ENCODE peak calls at places on chromosomes 7 and 10, in ten cellular contexts. S is WERI-Rb-1, Y is lower lobe of right lung, J is fibroblast of lung, K is ovary, F is heart right ventricle, N is OCI-LY7, H is esophagus squamous epithelium, G is A549, O is left ventricle myocardium inferior. W is an unnamed sample.

GRCh38 chr10:101014230-101014884 is 14.7 kb downstream of the LZTS2 start:
- DNase-seq in S (peak; percentile 88), Y (peak; percentile 86), J (peak; percentile 48), K (peak; percentile 85), F (peak; percentile 90), N (peak; percentile 65), H (no peak), G (peak; percentile 82), O (peak; percentile 86), W (peak; percentile 73)

GRCh38 chr7:37943905-37944736 is 23.7 kb downstream of the EPDR1 start:
- DNase-seq in S (no peak), Y (no peak), J (peak; percentile 24), K (peak; percentile 39), F (no peak), N (no peak), H (no peak), G (no peak), O (no peak), W (no peak)

GRCh38 chr10:49166804-49167628 is 21.2 kb downstream of the TMEM273 start:
- DNase-seq in S (no peak), Y (no peak), J (no peak), K (no peak), F (no peak), N (no peak), H (no peak), G (no peak), O (no peak), W (no peak)

GRCh38 chr7:142477079-142477651 is 219.3 kb upstream of the PRSS58 start:
- DNase-seq in S (no peak), Y (no peak), J (peak; percentile 75), K (no peak), F (no peak), N (no peak), H (no peak), G (no peak), O (no peak), W (no peak)

GRCh38 chr7:2470204-2471021 is 5.8 kb downstream of the GRIFIN start:
- DNase-seq in S (no peak), Y (no peak), J (no peak), K (no peak), F (no peak), N (no peak), H (no peak), G (no peak), O (no peak), W (no peak)

GRCh38 chr7:56062382-56062781 is 1.7 kb upstream of the SUMF2 start:
- DNase-seq in S (no peak), Y (no peak), J (peak; percentile 92), K (no peak), F (no peak), N (no peak), H (no peak), G (no peak), O (no peak), W (no peak)

GRCh38 chr10:94292448-94293118 is 70.2 kb downstream of the NOC3L start:
- DNase-seq in S (no peak), Y (no peak), J (peak; percentile 77), K (peak; percentile 51), F (peak; percentile 46), N (no peak), H (no peak), G (no peak), O (peak; percentile 59), W (no peak)

GRCh38 chr7:70734436-70734835 is 397.5 kb upstream of the GALNT17 start:
- DNase-seq in S (no peak), Y (no peak), J (peak; percentile 49), K (no peak), F (no peak), N (no peak), H (no peak), G (no peak), O (no peak), W (no peak)

GRCh38 chr7:101486056-101486763 is 123.5 kb downstream of the COL26A1 start:
- DNase-seq in S (no peak), Y (no peak), J (peak; percentile 28), K (no peak), F (no peak), N (no peak), H (no peak), G (no peak), O (no peak), W (no peak)

GRCh38 chr10:132570771-132571564 is 33.4 kb downstream of the INPP5A start:
- DNase-seq in S (no peak), Y (no peak), J (no peak), K (no peak), F (no peak), N (peak; percentile 76), H (peak; percentile 33), G (no peak), O (no peak), W (no peak)

GRCh38 chr7:158065340-158065739 is 522.3 kb downstream of the PTPRN2 start:
- DNase-seq in S (no peak), Y (no peak), J (no peak), K (no peak), F (no peak), N (no peak), H (no peak), G (no peak), O (no peak), W (no peak)
- H3K9me3 ChIP-seq in S (no peaks in the 10 kb centered on the region), Y (no peaks in the 10 kb centered on the region), J (no peaks in the 10 kb centered on the region), K (no peaks in the 10 kb centered on the region), F (no peaks in the 10 kb centered on the region), N (no peaks in the 10 kb centered on the region), H (no peaks in the 10 kb centered on the region), G (peaks cover 10% of the 10 kb centered on the region), O (peaks cover 14% of the 10 kb centered on the region), W (no peaks in the 10 kb centered on the region)

DNA sequence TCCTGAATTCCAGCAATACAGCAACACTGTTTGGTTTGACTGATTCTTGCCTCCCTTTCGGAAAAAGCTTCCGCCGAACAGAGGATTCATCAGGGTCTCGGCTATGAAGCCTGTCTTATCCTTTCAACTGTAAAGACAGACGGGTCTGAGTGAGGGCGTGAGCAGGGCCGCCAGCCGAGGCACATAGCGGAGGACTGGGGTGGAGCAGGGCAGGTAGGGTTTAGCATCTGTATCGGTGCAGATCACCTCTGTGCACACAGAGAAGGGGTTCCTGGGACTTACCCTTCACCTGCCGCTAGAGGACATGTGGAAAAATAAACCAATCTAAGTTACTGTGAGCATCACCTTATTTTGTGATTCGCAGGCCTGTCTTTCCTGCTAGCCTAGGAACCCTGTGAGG is 656.9 kb upstream of the FOXK1 start:
- DNase-seq in S (no peak), Y (no peak), J (no peak), K (no peak), F (no peak), N (no peak), H (no peak), G (no peak), O (no peak), W (no peak)
- H3K9me3 ChIP-seq in S (no peaks in the 10 kb centered on the region), Y (no peaks in the 10 kb centered on the region), J (no peaks in the 10 kb centered on the region), K (no peaks in the 10 kb centered on the region), F (no peaks in the 10 kb centered on the region), N (no peaks in the 10 kb centered on the region), H (no peaks in the 10 kb centered on the region), G (no peaks in the 10 kb centered on the region), O (no peaks in the 10 kb centered on the region), W (no peaks in the 10 kb centered on the region)

GRCh38 chr7:46463170-46463569 is 542.1 kb upstream of the IGFBP3 start:
- DNase-seq in S (no peak), Y (no peak), J (no peak), K (no peak), F (no peak), N (no peak), H (no peak), G (no peak), O (no peak), W (no peak)

DNA sequence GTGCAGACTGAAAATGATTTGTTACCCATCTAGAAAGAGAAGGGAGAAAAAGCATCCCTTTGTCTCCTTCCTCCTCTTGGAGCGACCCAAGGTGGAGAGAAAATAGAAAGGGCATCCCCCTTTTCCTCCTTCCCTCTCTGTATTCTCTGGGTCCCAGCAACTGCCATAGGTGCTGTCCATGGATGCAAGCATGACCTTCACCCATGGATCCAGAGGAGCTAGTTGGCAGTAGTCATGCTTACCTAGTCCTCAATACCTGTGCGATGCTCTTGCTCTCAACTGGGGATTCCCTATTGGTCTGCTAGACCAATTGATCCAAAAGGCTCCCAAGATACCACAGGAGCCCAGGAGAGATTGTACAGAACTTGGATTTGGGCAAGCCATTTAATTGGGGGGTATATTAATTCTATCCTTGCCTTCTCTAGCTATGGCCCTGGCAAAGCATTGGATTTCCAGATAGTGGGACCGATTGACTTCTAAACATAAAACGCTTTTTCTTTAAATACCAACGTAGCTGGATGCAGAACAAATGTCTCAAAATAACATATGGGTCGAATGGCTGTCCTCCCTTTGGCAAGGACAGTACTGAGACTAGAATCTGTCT is 547.8 kb upstream of the IGFBP3 start:
- DNase-seq in S (peak; percentile 15), Y (no peak), J (peak; percentile 39), K (no peak), F (no peak), N (peak; percentile 60), H (no peak), G (no peak), O (no peak), W (no peak)
- H3K9me3 ChIP-seq in S (peaks cover 33% of the 10 kb centered on the region), Y (peaks cover 82% of the 10 kb centered on the region), J (no peaks in the 10 kb centered on the region), K (peaks cover 9% of the 10 kb centered on the region), F (peaks cover 89% of the 10 kb centered on the region), N (peaks cover 7% of the 10 kb centered on the region), H (peaks cover 79% of the 10 kb centered on the region), G (peaks cover 27% of the 10 kb centered on the region), O (peaks cover 100% of the 10 kb centered on the region), W (peaks cover 9% of the 10 kb centered on the region)

GRCh38 chr10:1529806-1530413 is 207.4 kb downstream of the ADARB2 start:
- DNase-seq in S (no peak), Y (no peak), J (no peak), K (peak; percentile 7), F (no peak), N (no peak), H (no peak), G (no peak), O (no peak), W (no peak)

GRCh38 chr10:1531883-1532597 is 205.3 kb downstream of the ADARB2 start:
- DNase-seq in S (no peak), Y (no peak), J (no peak), K (no peak), F (no peak), N (no peak), H (no peak), G (no peak), O (no peak), W (no peak)

GRCh38 chr10:1527951-1528350 is 209.4 kb downstream of the ADARB2 start:
- DNase-seq in S (no peak), Y (no peak), J (no peak), K (no peak), F (no peak), N (no peak), H (no peak), G (no peak), O (no peak), W (no peak)

GRCh38 chr10:1532636-1533035 is 204.7 kb downstream of the ADARB2 start:
- DNase-seq in S (no peak), Y (no peak), J (no peak), K (peak; percentile 1), F (no peak), N (no peak), H (no peak), G (no peak), O (no peak), W (no peak)

DNA sequence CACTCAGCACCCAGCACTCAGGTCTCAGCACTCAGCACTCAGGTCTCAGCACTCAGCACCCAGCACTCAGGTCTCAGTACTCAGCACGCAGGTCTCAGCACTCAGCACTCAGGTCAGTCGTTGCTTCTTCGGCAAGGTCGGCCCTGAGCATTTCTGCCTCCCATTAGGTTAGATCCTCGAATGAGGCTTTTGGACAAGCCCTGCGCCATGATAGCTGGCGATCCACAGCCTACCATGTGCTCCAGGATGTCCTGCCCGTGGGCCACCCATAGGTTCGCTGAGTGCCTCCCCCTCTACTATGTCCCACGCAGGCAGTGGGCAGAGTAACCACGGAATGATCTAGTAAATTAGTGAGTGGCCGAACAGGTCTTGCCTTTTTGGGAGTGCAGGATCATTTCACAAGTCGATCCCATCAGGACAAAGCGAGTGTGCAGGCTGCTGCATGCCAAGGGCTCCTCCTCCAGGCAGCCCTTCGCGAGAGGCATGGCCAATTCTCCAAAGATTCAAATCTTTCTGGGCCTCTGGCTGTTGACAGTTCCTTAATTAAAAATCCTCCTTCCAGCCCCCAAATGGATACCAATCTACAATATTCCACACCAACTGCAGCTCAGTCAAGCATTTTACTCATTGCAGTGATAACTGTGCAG is 206.3 kb downstream of the ADARB2 start:
- DNase-seq in S (no peak), Y (no peak), J (no peak), K (no peak), F (no peak), N (no peak), H (no peak), G (no peak), O (no peak), W (no peak)
- H3K9me3 ChIP-seq in S (no peaks in the 10 kb centered on the region), Y (no peaks in the 10 kb centered on the region), J (no peaks in the 10 kb centered on the region), K (no peaks in the 10 kb centered on the region), F (no peaks in the 10 kb centered on the region), N (no peaks in the 10 kb centered on the region), H (no peaks in the 10 kb centered on the region), G (no peaks in the 10 kb centered on the region), O (no peaks in the 10 kb centered on the region), W (no peaks in the 10 kb centered on the region)

W was measured in T-helper 17 cell.